ENCODE peak calls at places on chromosome 1, in six cellular contexts. C is ACHN; J is hepatic stellate cell; O is stimulated activated CD8-positive, alpha-beta memory T cell treated with anti-CD3 and anti-CD28 coated beads, Interleukin-4, amount 100 ng/mL, for 24 hours; A is SW 1271; G is endodermal cell. S is an unnamed sample.
A peak's percentile ranks its signal among the peaks of the same experiment; 100 is the strongest.

GRCh38 chr1:155130272-155131006 is 2.8 kb downstream of the EFNA1 start:
- DNase-seq in G (no peak), A (no peak), O (no peak), C (no peak), J (no peak), S (no peak)

GRCh38 chr1:88341436-88341835 is 342.6 kb upstream of the PKN2 start:
- DNase-seq in J (no peak), G (no peak), O (no peak), C (no peak), A (no peak), S (no peak)

GRCh38 chr1:168623003-168623828 is 46.8 kb downstream of the XCL1 start:
- DNase-seq in G (no peak), O (no peak), A (peak; percentile 38), C (no peak), J (no peak), S (no peak)

GRCh38 chr1:77319036-77319705 is 37.4 kb downstream of the AK5 start:
- DNase-seq in A (no peak), C (no peak), O (no peak), G (no peak), J (no peak), S (no peak)

GRCh38 chr1:217521317-217521716 is 109.6 kb downstream of the GPATCH2 start:
- DNase-seq in C (no peak), G (no peak), J (no peak), O (no peak), A (no peak), S (no peak)

GRCh38 chr1:100736766-100737165 is 17.2 kb downstream of the VCAM1 start:
- DNase-seq in J (no peak), G (no peak), O (no peak), A (no peak), C (no peak), S (no peak)

GRCh38 chr1:41868241-41868953 is 50.3 kb downstream of the HIVEP3 start:
- DNase-seq in G (no peak), J (no peak), A (no peak), O (no peak), C (no peak), S (no peak)

GRCh38 chr1:204505674-204506073 is 10.5 kb upstream of the MDM4 start:
- DNase-seq in A (no peak), J (no peak), O (no peak), C (no peak), G (no peak), S (no peak)

GRCh38 chr1:18575620-18576019 is 55.0 kb upstream of the PAX7 start:
- DNase-seq in C (peak; percentile 53), G (peak; percentile 97), O (peak; percentile 28), A (peak; percentile 29), J (peak; percentile 61), S (peak; percentile 76)

S was measured in Caco-2.